ENCODE peak calls at places on chromosomes 2 and 18, in nine cellular contexts. One of them, this sample, is unnamed.

GRCh38 chr2:122172812-122173211 is 417.4 kb downstream of the TSN start:
- DNase-seq in AG10803: no peak
- DNase-seq in body of pancreas: no peak
- DNase-seq in HFFc6: no peak
- DNase-seq in neural crest cell: no peak
- DNase-seq in retinal pigment epithelial cell: no peak
- DNase-seq in GM12865: no peak
- DNase-seq in activated B cell treated with CpG ODN at 0.5 μM for 24 hours: no peak
- DNase-seq in coronary artery: no peak
- DNase-seq in this sample: no peak

GRCh38 chr2:29459445-29460179 is 344.4 kb downstream of the CLIP4 start:
- DNase-seq in retinal pigment epithelial cell: no peak
- DNase-seq in GM12865: no peak
- DNase-seq in coronary artery: no peak
- DNase-seq in HFFc6: peak; percentile 83
- DNase-seq in AG10803: peak; percentile 70
- DNase-seq in body of pancreas: no peak
- DNase-seq in activated B cell treated with CpG ODN at 0.5 μM for 24 hours: no peak
- DNase-seq in neural crest cell: no peak
- DNase-seq in this sample: no peak

GRCh38 chr2:101096619-101097142 is 54.5 kb downstream of the TBC1D8 start:
- DNase-seq in coronary artery: no peak
- DNase-seq in GM12865: no peak
- DNase-seq in body of pancreas: no peak
- DNase-seq in HFFc6: no peak
- DNase-seq in AG10803: no peak
- DNase-seq in neural crest cell: no peak
- DNase-seq in activated B cell treated with CpG ODN at 0.5 μM for 24 hours: no peak
- DNase-seq in retinal pigment epithelial cell: no peak
- DNase-seq in this sample: no peak

GRCh38 chr2:215460682-215461081 is 24.8 kb upstream of the FN1 start:
- DNase-seq in neural crest cell: no peak
- DNase-seq in GM12865: no peak
- DNase-seq in AG10803: peak; percentile 92
- DNase-seq in activated B cell treated with CpG ODN at 0.5 μM for 24 hours: no peak
- DNase-seq in retinal pigment epithelial cell: no peak
- DNase-seq in HFFc6: peak; percentile 93
- DNase-seq in body of pancreas: no peak
- DNase-seq in coronary artery: no peak
- DNase-seq in this sample: no peak

GRCh38 chr2:181678033-181678586 is 2.2 kb downstream of the NEUROD1 start:
- DNase-seq in GM12865: peak; percentile 73
- DNase-seq in neural crest cell: peak; percentile 89
- DNase-seq in AG10803: peak; percentile 65
- DNase-seq in HFFc6: no peak
- DNase-seq in retinal pigment epithelial cell: peak; percentile 47
- DNase-seq in body of pancreas: peak; percentile 77
- DNase-seq in coronary artery: no peak
- DNase-seq in activated B cell treated with CpG ODN at 0.5 μM for 24 hours: peak; percentile 30
- DNase-seq in this sample: no peak

GRCh38 chr18:34648269-34648668 is 61.8 kb upstream of the DTNA start:
- DNase-seq in retinal pigment epithelial cell: no peak
- DNase-seq in coronary artery: no peak
- DNase-seq in activated B cell treated with CpG ODN at 0.5 μM for 24 hours: no peak
- DNase-seq in AG10803: no peak
- DNase-seq in neural crest cell: no peak
- DNase-seq in HFFc6: no peak
- DNase-seq in GM12865: no peak
- DNase-seq in body of pancreas: no peak
- DNase-seq in this sample: no peak

GRCh38 chr2:29123584-29124349 is 8.6 kb downstream of the CLIP4 start:
- DNase-seq in body of pancreas: no peak
- DNase-seq in AG10803: peak; percentile 83
- DNase-seq in coronary artery: no peak
- DNase-seq in activated B cell treated with CpG ODN at 0.5 μM for 24 hours: no peak
- DNase-seq in HFFc6: peak; percentile 72
- DNase-seq in retinal pigment epithelial cell: peak; percentile 78
- DNase-seq in GM12865: no peak
- DNase-seq in neural crest cell: no peak
- DNase-seq in this sample: no peak

GRCh38 chr2:136994793-136995192 is 229.4 kb downstream of the THSD7B start:
- DNase-seq in body of pancreas: no peak
- DNase-seq in GM12865: no peak
- DNase-seq in neural crest cell: no peak
- DNase-seq in HFFc6: no peak
- DNase-seq in AG10803: no peak
- DNase-seq in activated B cell treated with CpG ODN at 0.5 μM for 24 hours: no peak
- DNase-seq in coronary artery: no peak
- DNase-seq in retinal pigment epithelial cell: no peak
- DNase-seq in this sample: no peak

GRCh38 chr2:19494241-19494640 is 135.8 kb upstream of the OSR1 start:
- DNase-seq in HFFc6: no peak
- DNase-seq in coronary artery: no peak
- DNase-seq in retinal pigment epithelial cell: no peak
- DNase-seq in body of pancreas: no peak
- DNase-seq in AG10803: no peak
- DNase-seq in activated B cell treated with CpG ODN at 0.5 μM for 24 hours: no peak
- DNase-seq in neural crest cell: no peak
- DNase-seq in GM12865: no peak
- DNase-seq in this sample: no peak

GRCh38 chr2:31078579-31079105 is 59.6 kb downstream of the GALNT14 start:
- DNase-seq in GM12865: no peak
- DNase-seq in neural crest cell: no peak
- DNase-seq in body of pancreas: no peak
- DNase-seq in retinal pigment epithelial cell: no peak
- DNase-seq in HFFc6: no peak
- DNase-seq in activated B cell treated with CpG ODN at 0.5 μM for 24 hours: no peak
- DNase-seq in AG10803: no peak
- DNase-seq in coronary artery: no peak
- DNase-seq in this sample: no peak

GRCh38 chr2:216692636-216693413 is 2.5 kb downstream of the IGFBP5 start:
- DNase-seq in neural crest cell: peak; percentile 84
- DNase-seq in GM12865: peak; percentile 38
- DNase-seq in body of pancreas: peak; percentile 77
- DNase-seq in retinal pigment epithelial cell: peak; percentile 42
- DNase-seq in coronary artery: peak; percentile 93
- DNase-seq in activated B cell treated with CpG ODN at 0.5 μM for 24 hours: no peak
- DNase-seq in HFFc6: peak; percentile 47
- DNase-seq in AG10803: peak; percentile 45
- DNase-seq in this sample: no peak

GRCh38 chr18:51164327-51165290 is 32.9 kb downstream of the MEX3C start:
- DNase-seq in body of pancreas: no peak
- DNase-seq in HFFc6: no peak
- DNase-seq in neural crest cell: no peak
- DNase-seq in activated B cell treated with CpG ODN at 0.5 μM for 24 hours: no peak
- DNase-seq in GM12865: no peak
- DNase-seq in retinal pigment epithelial cell: no peak
- DNase-seq in AG10803: peak; percentile 42
- DNase-seq in coronary artery: no peak
- DNase-seq in this sample: no peak

GRCh38 chr2:164061129-164061746 is 325.4 kb upstream of the FIGN start:
- DNase-seq in HFFc6: peak; percentile 14
- DNase-seq in GM12865: peak; percentile 51
- DNase-seq in neural crest cell: peak; percentile 53
- DNase-seq in retinal pigment epithelial cell: no peak
- DNase-seq in coronary artery: no peak
- DNase-seq in AG10803: peak; percentile 22
- DNase-seq in body of pancreas: peak; percentile 59
- DNase-seq in activated B cell treated with CpG ODN at 0.5 μM for 24 hours: no peak
- DNase-seq in this sample: no peak

GRCh38 chr2:220296174-220296573 is 668.7 kb downstream of the SLC4A3 start:
- DNase-seq in neural crest cell: no peak
- DNase-seq in AG10803: no peak
- DNase-seq in GM12865: no peak
- DNase-seq in retinal pigment epithelial cell: no peak
- DNase-seq in coronary artery: no peak
- DNase-seq in body of pancreas: no peak
- DNase-seq in activated B cell treated with CpG ODN at 0.5 μM for 24 hours: no peak
- DNase-seq in HFFc6: peak; percentile 7
- DNase-seq in this sample: no peak

GRCh38 chr18:22703883-22704626 is 229.1 kb upstream of the RBBP8 start:
- DNase-seq in activated B cell treated with CpG ODN at 0.5 μM for 24 hours: no peak
- DNase-seq in body of pancreas: peak; percentile 30
- DNase-seq in HFFc6: peak; percentile 44
- DNase-seq in AG10803: peak; percentile 56
- DNase-seq in GM12865: peak; percentile 56
- DNase-seq in neural crest cell: peak; percentile 4
- DNase-seq in coronary artery: no peak
- DNase-seq in retinal pigment epithelial cell: no peak
- DNase-seq in this sample: no peak

GRCh38 chr18:24915547-24915946 is 436.4 kb downstream of the ZNF521 start:
- DNase-seq in AG10803: peak; percentile 32
- DNase-seq in GM12865: no peak
- DNase-seq in coronary artery: no peak
- DNase-seq in activated B cell treated with CpG ODN at 0.5 μM for 24 hours: no peak
- DNase-seq in body of pancreas: no peak
- DNase-seq in neural crest cell: no peak
- DNase-seq in retinal pigment epithelial cell: peak; percentile 32
- DNase-seq in HFFc6: peak; percentile 17
- DNase-seq in this sample: no peak

GRCh38 chr2:184336688-184337087 is 261.6 kb upstream of the ZNF804A start:
- DNase-seq in AG10803: no peak
- DNase-seq in activated B cell treated with CpG ODN at 0.5 μM for 24 hours: no peak
- DNase-seq in GM12865: no peak
- DNase-seq in HFFc6: no peak
- DNase-seq in retinal pigment epithelial cell: no peak
- DNase-seq in neural crest cell: no peak
- DNase-seq in body of pancreas: no peak
- DNase-seq in coronary artery: no peak
- DNase-seq in this sample: no peak

GRCh38 chr2:3399829-3400228 is 20.3 kb downstream of the TRAPPC12 start:
- DNase-seq in coronary artery: no peak
- DNase-seq in GM12865: no peak
- DNase-seq in HFFc6: no peak
- DNase-seq in neural crest cell: no peak
- DNase-seq in AG10803: peak; percentile 12
- DNase-seq in body of pancreas: peak; percentile 29
- DNase-seq in activated B cell treated with CpG ODN at 0.5 μM for 24 hours: no peak
- DNase-seq in retinal pigment epithelial cell: no peak
- DNase-seq in this sample: no peak

GRCh38 chr18:52348209-52348608 is 8.2 kb downstream of the DCC start:
- DNase-seq in body of pancreas: no peak
- DNase-seq in retinal pigment epithelial cell: no peak
- DNase-seq in neural crest cell: no peak
- DNase-seq in GM12865: peak; percentile 33
- DNase-seq in HFFc6: no peak
- DNase-seq in activated B cell treated with CpG ODN at 0.5 μM for 24 hours: no peak
- DNase-seq in AG10803: no peak
- DNase-seq in coronary artery: no peak
- DNase-seq in this sample: no peak
- TF ChIP-seq CTCF in body of pancreas: no peak
- TF ChIP-seq CTCF in retinal pigment epithelial cell: peak; percentile 57
- TF ChIP-seq CTCF in neural crest cell: peak; percentile 59
- TF ChIP-seq CTCF in GM12865: peak; percentile 42
- TF ChIP-seq CTCF in HFFc6: peak; percentile 50
- TF ChIP-seq CTCF in activated B cell treated with CpG ODN at 0.5 μM for 24 hours: no peak
- TF ChIP-seq CTCF in AG10803: peak; percentile 40
- TF ChIP-seq CTCF in coronary artery: no peak
- TF ChIP-seq CTCF in this sample: no peak

GRCh38 chr18:13414542-13414941 is 196.0 kb downstream of the LDLRAD4 start:
- DNase-seq in coronary artery: no peak
- DNase-seq in HFFc6: no peak
- DNase-seq in body of pancreas: no peak
- DNase-seq in retinal pigment epithelial cell: no peak
- DNase-seq in AG10803: no peak
- DNase-seq in activated B cell treated with CpG ODN at 0.5 μM for 24 hours: no peak
- DNase-seq in GM12865: no peak
- DNase-seq in neural crest cell: no peak
- DNase-seq in this sample: no peak

GRCh38 chr18:13412017-13412416 is 193.5 kb downstream of the LDLRAD4 start:
- DNase-seq in AG10803: no peak
- DNase-seq in coronary artery: no peak
- DNase-seq in HFFc6: no peak
- DNase-seq in GM12865: no peak
- DNase-seq in neural crest cell: no peak
- DNase-seq in body of pancreas: no peak
- DNase-seq in retinal pigment epithelial cell: no peak
- DNase-seq in activated B cell treated with CpG ODN at 0.5 μM for 24 hours: no peak
- DNase-seq in this sample: no peak

GRCh38 chr18:13414102-13414501 is 195.5 kb downstream of the LDLRAD4 start:
- DNase-seq in coronary artery: no peak
- DNase-seq in body of pancreas: no peak
- DNase-seq in GM12865: no peak
- DNase-seq in activated B cell treated with CpG ODN at 0.5 μM for 24 hours: no peak
- DNase-seq in neural crest cell: no peak
- DNase-seq in AG10803: no peak
- DNase-seq in HFFc6: no peak
- DNase-seq in retinal pigment epithelial cell: no peak
- DNase-seq in this sample: no peak

GRCh38 chr18:13410471-13410870 is 191.9 kb downstream of the LDLRAD4 start:
- DNase-seq in neural crest cell: no peak
- DNase-seq in HFFc6: no peak
- DNase-seq in activated B cell treated with CpG ODN at 0.5 μM for 24 hours: no peak
- DNase-seq in GM12865: no peak
- DNase-seq in AG10803: no peak
- DNase-seq in coronary artery: no peak
- DNase-seq in retinal pigment epithelial cell: no peak
- DNase-seq in body of pancreas: no peak
- DNase-seq in this sample: no peak

DNA sequence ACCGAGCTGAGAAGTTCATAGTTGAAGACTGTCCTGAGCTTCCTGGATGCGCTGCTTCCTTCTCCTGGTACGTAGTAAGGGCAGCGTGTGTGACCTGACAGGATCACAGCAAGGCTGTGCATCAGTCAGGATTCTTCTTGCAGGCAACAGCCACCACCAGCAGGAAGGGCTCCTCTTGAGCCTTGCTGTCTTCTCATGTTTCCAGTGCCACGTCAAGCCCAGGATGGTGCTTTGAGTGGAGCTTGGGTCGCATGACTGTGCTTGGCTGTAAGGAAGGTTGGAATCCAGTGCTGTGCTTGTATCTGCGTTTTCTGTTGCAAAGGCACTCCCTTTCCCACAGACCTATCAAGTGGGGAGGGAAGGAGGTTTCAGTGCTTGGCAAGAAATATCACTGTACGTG is 194.3 kb downstream of the LDLRAD4 start:
- DNase-seq in coronary artery: no peak
- DNase-seq in neural crest cell: no peak
- DNase-seq in body of pancreas: no peak
- DNase-seq in AG10803: no peak
- DNase-seq in HFFc6: no peak
- DNase-seq in retinal pigment epithelial cell: no peak
- DNase-seq in GM12865: no peak
- DNase-seq in activated B cell treated with CpG ODN at 0.5 μM for 24 hours: no peak
- DNase-seq in this sample: no peak
- TF ChIP-seq CTCF in coronary artery: no peak
- TF ChIP-seq CTCF in neural crest cell: no peak
- TF ChIP-seq CTCF in body of pancreas: no peak
- TF ChIP-seq CTCF in AG10803: no peak
- TF ChIP-seq CTCF in HFFc6: no peak
- TF ChIP-seq CTCF in retinal pigment epithelial cell: no peak
- TF ChIP-seq CTCF in GM12865: no peak
- TF ChIP-seq CTCF in activated B cell treated with CpG ODN at 0.5 μM for 24 hours: no peak
- TF ChIP-seq CTCF in this sample: no peak

GRCh38 chr2:235264512-235264911 is 229.3 kb upstream of the AGAP1 start:
- DNase-seq in HFFc6: no peak
- DNase-seq in GM12865: no peak
- DNase-seq in body of pancreas: peak; percentile 8
- DNase-seq in activated B cell treated with CpG ODN at 0.5 μM for 24 hours: no peak
- DNase-seq in coronary artery: no peak
- DNase-seq in AG10803: no peak
- DNase-seq in neural crest cell: no peak
- DNase-seq in retinal pigment epithelial cell: no peak
- DNase-seq in this sample: no peak
- TF ChIP-seq CTCF in HFFc6: no peak
- TF ChIP-seq CTCF in GM12865: no peak
- TF ChIP-seq CTCF in body of pancreas: no peak
- TF ChIP-seq CTCF in activated B cell treated with CpG ODN at 0.5 μM for 24 hours: no peak
- TF ChIP-seq CTCF in coronary artery: no peak
- TF ChIP-seq CTCF in AG10803: no peak
- TF ChIP-seq CTCF in neural crest cell: no peak
- TF ChIP-seq CTCF in retinal pigment epithelial cell: no peak
- TF ChIP-seq CTCF in this sample: no peak

GRCh38 chr2:71995067-71995665 is 152.5 kb downstream of the CYP26B1 start:
- DNase-seq in neural crest cell: no peak
- DNase-seq in GM12865: no peak
- DNase-seq in AG10803: peak; percentile 57
- DNase-seq in HFFc6: peak; percentile 53
- DNase-seq in retinal pigment epithelial cell: no peak
- DNase-seq in body of pancreas: no peak
- DNase-seq in coronary artery: no peak
- DNase-seq in activated B cell treated with CpG ODN at 0.5 μM for 24 hours: no peak
- DNase-seq in this sample: no peak
- TF ChIP-seq CTCF in neural crest cell: peak; percentile 49
- TF ChIP-seq CTCF in GM12865: no peak
- TF ChIP-seq CTCF in AG10803: peak; percentile 71
- TF ChIP-seq CTCF in HFFc6: peak; percentile 86
- TF ChIP-seq CTCF in retinal pigment epithelial cell: peak; percentile 28
- TF ChIP-seq CTCF in body of pancreas: no peak
- TF ChIP-seq CTCF in coronary artery: no peak
- TF ChIP-seq CTCF in activated B cell treated with CpG ODN at 0.5 μM for 24 hours: no peak
- TF ChIP-seq CTCF in this sample: no peak